ENCODE peak calls at places on chromosomes 5 and 9, in five cellular contexts. One of them, this sample, is unnamed.

GRCh38 chr9:104765138-104765537 is 1.2 kb downstream of the NIPSNAP3B start:
- DNase-seq in PC-9: no peak
- DNase-seq in PC-3: no peak
- DNase-seq in adrenal gland: no peak
- DNase-seq in CD8-positive, alpha-beta memory T cell: no peak
- DNase-seq in this sample: no peak

GRCh38 chr9:128548876-128549275 is 3.5 kb upstream of the SPTAN1 start:
- DNase-seq in PC-9: no peak
- DNase-seq in PC-3: no peak
- DNase-seq in adrenal gland: no peak
- DNase-seq in CD8-positive, alpha-beta memory T cell: no peak
- DNase-seq in this sample: no peak

GRCh38 chr5:1514027-1514818 is 9.5 kb downstream of the LPCAT1 start:
- DNase-seq in PC-9: no peak
- DNase-seq in PC-3: no peak
- DNase-seq in adrenal gland: no peak
- DNase-seq in CD8-positive, alpha-beta memory T cell: peak; percentile 0
- DNase-seq in this sample: peak; percentile 42

GRCh38 chr9:133968428-133968827 is 23.7 kb downstream of the VAV2 start:
- DNase-seq in PC-9: no peak
- DNase-seq in PC-3: no peak
- DNase-seq in adrenal gland: no peak
- DNase-seq in CD8-positive, alpha-beta memory T cell: no peak
- DNase-seq in this sample: no peak

GRCh38 chr9:35577486-35577885 is 27.6 kb upstream of the TESK1 start:
- DNase-seq in PC-9: no peak
- DNase-seq in PC-3: no peak
- DNase-seq in adrenal gland: peak; percentile 57
- DNase-seq in CD8-positive, alpha-beta memory T cell: no peak
- DNase-seq in this sample: no peak

GRCh38 chr9:110767559-110768063 is 99.0 kb downstream of the MUSK start:
- DNase-seq in PC-9: no peak
- DNase-seq in PC-3: no peak
- DNase-seq in adrenal gland: no peak
- DNase-seq in CD8-positive, alpha-beta memory T cell: no peak
- DNase-seq in this sample: no peak

GRCh38 chr9:127586096-127586495 is 26.0 kb upstream of the STXBP1 start:
- DNase-seq in PC-9: no peak
- DNase-seq in PC-3: no peak
- DNase-seq in adrenal gland: no peak
- DNase-seq in CD8-positive, alpha-beta memory T cell: no peak
- DNase-seq in this sample: no peak

GRCh38 chr5:74378464-74378863 is 262.1 kb downstream of the ENC1 start:
- DNase-seq in PC-9: no peak
- DNase-seq in PC-3: no peak
- DNase-seq in adrenal gland: no peak
- DNase-seq in CD8-positive, alpha-beta memory T cell: no peak
- DNase-seq in this sample: no peak

GRCh38 chr9:91417602-91418218 is 5.9 kb downstream of the NFIL3 start:
- DNase-seq in PC-9: no peak
- DNase-seq in PC-3: no peak
- DNase-seq in adrenal gland: peak; percentile 50
- DNase-seq in CD8-positive, alpha-beta memory T cell: no peak
- DNase-seq in this sample: no peak

GRCh38 chr5:168269950-168270349 is 21.5 kb upstream of the WWC1 start:
- DNase-seq in PC-9: peak; percentile 46
- DNase-seq in PC-3: peak; percentile 28
- DNase-seq in adrenal gland: no peak
- DNase-seq in CD8-positive, alpha-beta memory T cell: no peak
- DNase-seq in this sample: no peak

GRCh38 chr5:103347729-103348128 is 89.2 kb downstream of the MACIR start:
- DNase-seq in PC-9: peak; percentile 72
- DNase-seq in PC-3: peak; percentile 89
- DNase-seq in adrenal gland: no peak
- DNase-seq in CD8-positive, alpha-beta memory T cell: no peak
- DNase-seq in this sample: no peak

GRCh38 chr9:6078382-6079105 is 63.1 kb upstream of the RANBP6 start:
- DNase-seq in PC-9: no peak
- DNase-seq in PC-3: no peak
- DNase-seq in adrenal gland: no peak
- DNase-seq in CD8-positive, alpha-beta memory T cell: no peak
- DNase-seq in this sample: no peak

GRCh38 chr5:33310471-33310870 is 130.3 kb upstream of the TARS1 start:
- DNase-seq in PC-9: no peak
- DNase-seq in PC-3: peak; percentile 86
- DNase-seq in adrenal gland: no peak
- DNase-seq in CD8-positive, alpha-beta memory T cell: no peak
- DNase-seq in this sample: peak; percentile 26

GRCh38 chr9:85001925-85002324 is 332.4 kb downstream of the NTRK2 start:
- DNase-seq in PC-9: no peak
- DNase-seq in PC-3: no peak
- DNase-seq in adrenal gland: no peak
- DNase-seq in CD8-positive, alpha-beta memory T cell: no peak
- DNase-seq in this sample: no peak

GRCh38 chr9:91734371-91734981 is 215.6 kb downstream of the ROR2 start:
- DNase-seq in PC-9: no peak
- DNase-seq in PC-3: peak; percentile 56
- DNase-seq in adrenal gland: peak; percentile 75
- DNase-seq in CD8-positive, alpha-beta memory T cell: peak; percentile 53
- DNase-seq in this sample: peak; percentile 59

GRCh38 chr9:22119537-22120167 is 110.5 kb upstream of the CDKN2B start:
- DNase-seq in PC-9: no peak
- DNase-seq in PC-3: peak; percentile 61
- DNase-seq in adrenal gland: peak; percentile 35
- DNase-seq in CD8-positive, alpha-beta memory T cell: no peak
- DNase-seq in this sample: no peak

GRCh38 chr9:93950619-93951601 is 4.2 kb downstream of the BARX1 start:
- DNase-seq in PC-9: no peak
- DNase-seq in PC-3: peak; percentile 15
- DNase-seq in adrenal gland: peak; percentile 56
- DNase-seq in CD8-positive, alpha-beta memory T cell: no peak
- DNase-seq in this sample: no peak

GRCh38 chr5:56594821-56595220 is 220.5 kb upstream of the MAP3K1 start:
- DNase-seq in PC-9: no peak
- DNase-seq in PC-3: no peak
- DNase-seq in adrenal gland: no peak
- DNase-seq in CD8-positive, alpha-beta memory T cell: no peak
- DNase-seq in this sample: peak; percentile 9
- H3K27me3 ChIP-seq in PC-9: no peaks in the 10 kb centered on the region
- H3K27me3 ChIP-seq in PC-3: no peaks in the 10 kb centered on the region
- H3K27me3 ChIP-seq in adrenal gland: no peaks in the 10 kb centered on the region
- H3K27me3 ChIP-seq in CD8-positive, alpha-beta memory T cell: no peaks in the 10 kb centered on the region
- H3K27me3 ChIP-seq in this sample: no peaks in the 10 kb centered on the region

GRCh38 chr5:172143875-172144274 is 44.1 kb downstream of the STK10 start:
- DNase-seq in PC-9: no peak
- DNase-seq in PC-3: no peak
- DNase-seq in adrenal gland: no peak
- DNase-seq in CD8-positive, alpha-beta memory T cell: no peak
- DNase-seq in this sample: no peak

GRCh38 chr5:172141949-172142319 is 46.1 kb downstream of the STK10 start:
- DNase-seq in PC-9: no peak
- DNase-seq in PC-3: no peak
- DNase-seq in adrenal gland: no peak
- DNase-seq in CD8-positive, alpha-beta memory T cell: no peak
- DNase-seq in this sample: no peak

GRCh38 chr5:172144291-172144815 is 43.7 kb downstream of the STK10 start:
- DNase-seq in PC-9: no peak
- DNase-seq in PC-3: no peak
- DNase-seq in adrenal gland: peak; percentile 24
- DNase-seq in CD8-positive, alpha-beta memory T cell: no peak
- DNase-seq in this sample: peak; percentile 72

GRCh38 chr5:172140866-172141265 is 47.2 kb downstream of the STK10 start:
- DNase-seq in PC-9: no peak
- DNase-seq in PC-3: no peak
- DNase-seq in adrenal gland: no peak
- DNase-seq in CD8-positive, alpha-beta memory T cell: no peak
- DNase-seq in this sample: no peak

GRCh38 chr5:172142709-172143215 is 45.3 kb downstream of the STK10 start:
- DNase-seq in PC-9: no peak
- DNase-seq in PC-3: no peak
- DNase-seq in adrenal gland: no peak
- DNase-seq in CD8-positive, alpha-beta memory T cell: no peak
- DNase-seq in this sample: peak; percentile 84
- H3K4me1 ChIP-seq in PC-9: no peaks in the 10 kb centered on the region
- H3K4me1 ChIP-seq in PC-3: no peaks in the 10 kb centered on the region
- H3K4me1 ChIP-seq in adrenal gland: peaks cover 7% of the 10 kb centered on the region
- H3K4me1 ChIP-seq in CD8-positive, alpha-beta memory T cell: peaks cover 78% of the 10 kb centered on the region
- H3K4me1 ChIP-seq in this sample: peaks cover 49% of the 10 kb centered on the region

GRCh38 chr9:37639109-37639748 is 11.5 kb upstream of the FRMPD1 start:
- DNase-seq in PC-9: no peak
- DNase-seq in PC-3: no peak
- DNase-seq in adrenal gland: no peak
- DNase-seq in CD8-positive, alpha-beta memory T cell: no peak
- DNase-seq in this sample: no peak
- H3K27me3 ChIP-seq in PC-9: peaks cover 6% of the 10 kb centered on the region
- H3K27me3 ChIP-seq in PC-3: peaks cover 13% of the 10 kb centered on the region
- H3K27me3 ChIP-seq in adrenal gland: peaks cover 5% of the 10 kb centered on the region
- H3K27me3 ChIP-seq in CD8-positive, alpha-beta memory T cell: no peaks in the 10 kb centered on the region
- H3K27me3 ChIP-seq in this sample: peaks cover 3% of the 10 kb centered on the region

GRCh38 chr5:77774981-77775772 is 962 bp downstream of the TBCA start:
- DNase-seq in PC-9: no peak
- DNase-seq in PC-3: peak; percentile 7
- DNase-seq in adrenal gland: peak; percentile 61
- DNase-seq in CD8-positive, alpha-beta memory T cell: no peak
- DNase-seq in this sample: no peak
- H3K4me1 ChIP-seq in PC-9: peaks cover 44% of the 10 kb centered on the region
- H3K4me1 ChIP-seq in PC-3: peaks cover 51% of the 10 kb centered on the region
- H3K4me1 ChIP-seq in adrenal gland: peaks cover 35% of the 10 kb centered on the region
- H3K4me1 ChIP-seq in CD8-positive, alpha-beta memory T cell: peaks cover 51% of the 10 kb centered on the region
- H3K4me1 ChIP-seq in this sample: peaks cover 11% of the 10 kb centered on the region

DNA sequence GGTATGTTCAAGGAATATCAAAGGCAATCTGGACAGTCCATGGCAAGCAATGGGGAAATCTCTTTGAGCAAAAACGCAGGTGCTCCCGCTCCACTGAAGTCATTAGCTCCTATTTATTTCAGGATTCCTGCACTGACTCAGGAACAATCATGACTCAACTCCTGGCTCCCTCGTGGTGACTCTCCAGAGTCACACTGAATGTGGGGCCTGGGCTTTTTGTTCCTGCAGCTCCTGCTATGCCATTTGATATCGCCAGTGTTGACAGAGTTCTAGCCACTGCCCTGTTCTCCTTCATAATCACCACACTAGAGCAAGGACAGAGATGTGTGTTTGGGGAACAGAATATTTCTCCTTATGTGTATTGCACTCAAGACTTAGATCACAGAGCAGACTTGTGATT is 187.2 kb upstream of the ZNF462 start:
- DNase-seq in PC-9: no peak
- DNase-seq in PC-3: peak; percentile 74
- DNase-seq in adrenal gland: peak; percentile 34
- DNase-seq in CD8-positive, alpha-beta memory T cell: no peak
- DNase-seq in this sample: no peak
- H3K27me3 ChIP-seq in PC-9: no peaks in the 10 kb centered on the region
- H3K27me3 ChIP-seq in PC-3: no peaks in the 10 kb centered on the region
- H3K27me3 ChIP-seq in adrenal gland: no peaks in the 10 kb centered on the region
- H3K27me3 ChIP-seq in CD8-positive, alpha-beta memory T cell: no peaks in the 10 kb centered on the region
- H3K27me3 ChIP-seq in this sample: no peaks in the 10 kb centered on the region

GRCh38 chr9:112753725-112754124 is 3.2 kb downstream of the SNX30 start:
- DNase-seq in PC-9: peak; percentile 86
- DNase-seq in PC-3: peak; percentile 77
- DNase-seq in adrenal gland: no peak
- DNase-seq in CD8-positive, alpha-beta memory T cell: no peak
- DNase-seq in this sample: peak; percentile 65

GRCh38 chr9:112752334-112753110 is 2.0 kb downstream of the SNX30 start:
- DNase-seq in PC-9: no peak
- DNase-seq in PC-3: no peak
- DNase-seq in adrenal gland: no peak
- DNase-seq in CD8-positive, alpha-beta memory T cell: no peak
- DNase-seq in this sample: no peak

GRCh38 chr9:112755059-112755458 is 4.5 kb downstream of the SNX30 start:
- DNase-seq in PC-9: peak; percentile 68
- DNase-seq in PC-3: no peak
- DNase-seq in adrenal gland: no peak
- DNase-seq in CD8-positive, alpha-beta memory T cell: no peak
- DNase-seq in this sample: no peak

GRCh38 chr9:112755675-112756074 is 5.1 kb downstream of the SNX30 start:
- DNase-seq in PC-9: peak; percentile 50
- DNase-seq in PC-3: no peak
- DNase-seq in adrenal gland: no peak
- DNase-seq in CD8-positive, alpha-beta memory T cell: no peak
- DNase-seq in this sample: no peak

GRCh38 chr9:112754578-112754977 is 4.0 kb downstream of the SNX30 start:
- DNase-seq in PC-9: peak; percentile 92
- DNase-seq in PC-3: peak; percentile 85
- DNase-seq in adrenal gland: no peak
- DNase-seq in CD8-positive, alpha-beta memory T cell: no peak
- DNase-seq in this sample: peak; percentile 68
- H3K4me1 ChIP-seq in PC-9: peaks cover 73% of the 10 kb centered on the region
- H3K4me1 ChIP-seq in PC-3: peaks cover 64% of the 10 kb centered on the region
- H3K4me1 ChIP-seq in adrenal gland: peaks cover 6% of the 10 kb centered on the region
- H3K4me1 ChIP-seq in CD8-positive, alpha-beta memory T cell: peaks cover 53% of the 10 kb centered on the region
- H3K4me1 ChIP-seq in this sample: peaks cover 50% of the 10 kb centered on the region

DNA sequence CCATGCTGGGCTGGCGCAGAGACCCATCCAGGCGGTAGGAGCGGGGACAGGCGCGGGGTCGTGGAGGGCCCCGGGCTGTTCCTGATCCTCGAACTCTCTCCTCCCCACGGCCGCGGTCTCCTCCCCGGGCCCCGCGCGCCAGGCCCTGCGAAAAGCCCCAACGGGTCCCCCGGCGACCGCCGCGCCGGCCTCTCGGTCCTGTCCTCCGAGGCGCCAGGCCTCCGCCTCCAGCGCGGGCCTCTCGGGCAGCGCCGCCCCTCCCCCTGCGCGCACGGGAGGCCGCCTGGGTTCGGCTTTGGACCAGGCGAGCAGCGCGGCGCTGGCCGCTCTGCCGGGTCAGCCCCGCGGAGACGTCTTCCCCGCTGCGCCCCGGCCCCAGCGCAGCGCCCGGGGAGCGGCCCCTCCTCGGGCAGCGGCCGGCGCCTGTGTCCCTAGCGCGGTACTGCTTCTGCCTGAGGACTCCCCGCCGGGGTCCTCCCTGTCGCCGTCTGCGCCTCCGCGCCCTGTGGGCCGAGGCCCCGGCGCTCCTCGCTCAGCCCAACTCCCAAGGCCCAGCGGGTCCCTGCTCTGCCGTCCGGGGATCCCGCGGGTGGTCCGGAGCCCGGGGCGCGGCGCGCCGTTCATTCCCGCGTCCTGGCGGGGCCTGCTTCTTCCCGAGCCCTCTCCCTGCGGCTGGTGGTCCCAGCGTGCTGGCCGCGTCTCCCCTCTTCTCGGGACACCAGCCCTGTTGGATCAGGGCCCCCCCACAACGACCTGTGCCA is 13.4 kb downstream of the COL23A1 start:
- DNase-seq in PC-9: no peak
- DNase-seq in PC-3: no peak
- DNase-seq in adrenal gland: no peak
- DNase-seq in CD8-positive, alpha-beta memory T cell: no peak
- DNase-seq in this sample: peak; percentile 40
- H3K27me3 ChIP-seq in PC-9: peaks cover 81% of the 10 kb centered on the region
- H3K27me3 ChIP-seq in PC-3: peaks cover 16% of the 10 kb centered on the region
- H3K27me3 ChIP-seq in adrenal gland: peaks cover 17% of the 10 kb centered on the region
- H3K27me3 ChIP-seq in CD8-positive, alpha-beta memory T cell: no peaks in the 10 kb centered on the region
- H3K27me3 ChIP-seq in this sample: no peaks in the 10 kb centered on the region

GRCh38 chr9:136107155-136107952 is 11.3 kb downstream of the TMEM250 start:
- DNase-seq in PC-9: no peak
- DNase-seq in PC-3: no peak
- DNase-seq in adrenal gland: no peak
- DNase-seq in CD8-positive, alpha-beta memory T cell: peak; percentile 61
- DNase-seq in this sample: no peak
- H3K4me1 ChIP-seq in PC-9: peaks cover 7% of the 10 kb centered on the region
- H3K4me1 ChIP-seq in PC-3: peaks cover 15% of the 10 kb centered on the region
- H3K4me1 ChIP-seq in adrenal gland: peaks cover 20% of the 10 kb centered on the region
- H3K4me1 ChIP-seq in CD8-positive, alpha-beta memory T cell: peaks cover 66% of the 10 kb centered on the region
- H3K4me1 ChIP-seq in this sample: peaks cover 27% of the 10 kb centered on the region

GRCh38 chr9:129669141-129669718 is 3.8 kb downstream of the PRRX2 start:
- DNase-seq in PC-9: no peak
- DNase-seq in PC-3: peak; percentile 5
- DNase-seq in adrenal gland: peak; percentile 44
- DNase-seq in CD8-positive, alpha-beta memory T cell: no peak
- DNase-seq in this sample: peak; percentile 90
- H3K27me3 ChIP-seq in PC-9: peaks cover 13% of the 10 kb centered on the region
- H3K27me3 ChIP-seq in PC-3: peaks cover 2% of the 10 kb centered on the region
- H3K27me3 ChIP-seq in adrenal gland: peaks cover 5% of the 10 kb centered on the region
- H3K27me3 ChIP-seq in CD8-positive, alpha-beta memory T cell: no peaks in the 10 kb centered on the region
- H3K27me3 ChIP-seq in this sample: peaks cover 2% of the 10 kb centered on the region

This sample was measured in SJSA1.